ENCODE peak calls at places on chromosomes 16 and 17, in seven cellular contexts. Z is left ventricle myocardium inferior, A is MM.1S, I is AG09319, R is tibial nerve, H is H1, D is IMR-90. O is an unnamed sample.
A peak's percentile ranks its signal among the peaks of the same experiment; 100 is the strongest.

GRCh38 chr17:13594762-13595697 is 6.7 kb downstream of the HS3ST3A1 start:
- DNase-seq in Z (peak; percentile 27), A (peak; percentile 82), I (peak; percentile 73), R (peak; percentile 59), H (peak; percentile 80), D (peak; percentile 89), O (peak; percentile 20)

GRCh38 chr17:64009571-64010402 is 10.6 kb downstream of the ICAM2 start:
- DNase-seq in Z (no peak), A (no peak), I (no peak), R (no peak), H (peak; percentile 24), D (peak; percentile 34), O (no peak)

GRCh38 chr16:57502048-57502775 is 15.9 kb upstream of the DOK4 start:
- DNase-seq in Z (no peak), A (no peak), I (no peak), R (no peak), H (no peak), D (no peak), O (no peak)

GRCh38 chr17:2368383-2368782 is 31.1 kb downstream of the SGSM2 start:
- DNase-seq in Z (no peak), A (no peak), I (no peak), R (no peak), H (no peak), D (no peak), O (no peak)

GRCh38 chr17:15910791-15911190 is 34.1 kb upstream of the ADORA2B start:
- DNase-seq in Z (no peak), A (no peak), I (no peak), R (no peak), H (no peak), D (peak; percentile 36), O (no peak)

GRCh38 chr17:74779948-74780400 is 3.8 kb upstream of the NAT9 start:
- DNase-seq in Z (peak; percentile 45), A (no peak), I (no peak), R (no peak), H (no peak), D (no peak), O (peak; percentile 40)

GRCh38 chr17:44200478-44201155 is 933 bp upstream of the ATXN7L3 start:
- DNase-seq in Z (no peak), A (peak; percentile 19), I (no peak), R (no peak), H (no peak), D (no peak), O (no peak)

GRCh38 chr16:77225182-77225581 is 26.0 kb downstream of the SYCE1L start:
- DNase-seq in Z (no peak), A (no peak), I (no peak), R (no peak), H (no peak), D (no peak), O (no peak)

GRCh38 chr17:81250286-81251090 is 11.4 kb downstream of the NDUFAF8 start:
- DNase-seq in Z (no peak), A (no peak), I (no peak), R (no peak), H (no peak), D (no peak), O (no peak)

GRCh38 chr17:16877102-16877501 is 94.8 kb downstream of the TNFRSF13B start:
- DNase-seq in Z (no peak), A (no peak), I (no peak), R (no peak), H (no peak), D (no peak), O (no peak)

GRCh38 chr16:66924527-66925321 is 611 bp downstream of the RRAD start:
- DNase-seq in Z (peak; percentile 56), A (peak; percentile 27), I (no peak), R (no peak), H (peak; percentile 88), D (no peak), O (no peak)

GRCh38 chr16:4534151-4534790 is 4.3 kb downstream of the CDIP1 start:
- DNase-seq in Z (no peak), A (no peak), I (no peak), R (no peak), H (no peak), D (no peak), O (no peak)

GRCh38 chr16:2532494-2533141 is 1.4 kb upstream of the CEMP1 start:
- DNase-seq in Z (peak; percentile 57), A (peak; percentile 61), I (no peak), R (peak; percentile 58), H (peak; percentile 86), D (peak; percentile 34), O (peak; percentile 60)

GRCh38 chr16:85898521-85899442 is at the start of gene IRF8:
- DNase-seq in Z (peak; percentile 73), A (no peak), I (no peak), R (peak; percentile 46), H (peak; percentile 84), D (no peak), O (peak; percentile 89)

DNA sequence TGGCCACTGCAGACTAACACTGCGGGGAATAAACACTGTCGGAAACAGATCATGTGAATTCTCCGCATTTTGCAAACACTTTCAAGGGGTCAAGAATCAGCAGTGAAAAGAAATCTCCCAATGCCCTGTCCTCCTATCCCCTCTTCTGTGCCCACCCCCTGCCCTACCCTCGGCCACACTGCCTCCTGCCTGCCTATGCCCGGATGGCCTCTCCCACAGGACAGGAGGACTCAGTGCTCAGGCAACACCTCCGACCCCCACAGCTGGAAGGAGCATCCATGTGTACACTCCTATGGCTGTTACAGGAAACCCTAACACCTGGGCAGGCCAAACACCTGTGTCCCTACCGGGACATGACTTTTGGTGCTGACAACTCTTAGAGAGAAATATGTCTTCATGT is 24.5 kb downstream of the FBXO31 start:
- DNase-seq in Z (no peak), A (no peak), I (no peak), R (no peak), H (no peak), D (no peak), O (no peak)
- TF ChIP-seq CTCF in Z (no peak), A (no peak), I (no peak), R (no peak), H (no peak), D (no peak), O (no peak)

DNA sequence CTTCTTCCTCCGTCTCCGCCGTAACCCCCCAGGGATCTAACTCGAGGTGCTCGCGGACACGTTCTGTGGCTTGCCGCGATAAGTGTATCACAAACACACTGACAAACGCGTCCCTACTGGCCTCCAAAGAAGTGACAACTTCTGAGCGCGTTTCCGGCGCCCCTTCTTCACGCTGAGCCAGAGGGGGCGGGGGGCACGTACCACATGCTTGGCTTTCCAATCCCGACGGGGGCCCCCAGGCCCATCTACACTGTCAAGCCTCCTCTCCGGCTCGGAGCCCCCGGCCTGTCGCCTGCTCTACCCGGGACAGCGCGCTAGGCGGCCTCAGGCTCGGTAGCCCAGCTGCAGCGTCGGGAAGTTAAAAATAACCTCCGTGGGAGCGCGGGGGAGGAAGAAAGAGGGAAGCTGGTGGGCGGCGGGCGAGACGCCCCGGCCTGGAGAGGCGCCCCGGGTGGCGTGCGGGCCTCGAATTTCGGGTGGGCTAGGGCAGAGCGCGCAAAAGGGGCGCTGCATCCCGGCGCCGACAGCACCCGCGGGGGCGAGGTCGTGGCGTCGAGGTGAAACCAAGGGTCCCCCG is 676 bp upstream of the SPHK1 start:
- DNase-seq in Z (peak; percentile 56), A (peak; percentile 50), I (no peak), R (peak; percentile 20), H (peak; percentile 78), D (peak; percentile 53), O (peak; percentile 49)
- TF ChIP-seq CTCF in Z (peak; percentile 57), A (peak; percentile 35), I (peak; percentile 24), R (no peak), H (no peak), D (peak; percentile 33), O (no peak)

GRCh38 chr17:69336580-69336979 is 9.6 kb upstream of the ABCA5 start:
- DNase-seq in Z (no peak), A (no peak), I (no peak), R (no peak), H (no peak), D (no peak), O (no peak)

GRCh38 chr17:69339937-69340336 is 13.0 kb upstream of the ABCA5 start:
- DNase-seq in Z (no peak), A (no peak), I (no peak), R (no peak), H (no peak), D (no peak), O (no peak)

GRCh38 chr17:69336996-69337395 is 10.1 kb upstream of the ABCA5 start:
- DNase-seq in Z (no peak), A (no peak), I (no peak), R (no peak), H (no peak), D (no peak), O (no peak)

GRCh38 chr17:69331746-69332145 is 4.8 kb upstream of the ABCA5 start:
- DNase-seq in Z (no peak), A (peak; percentile 70), I (no peak), R (no peak), H (no peak), D (no peak), O (no peak)

DNA sequence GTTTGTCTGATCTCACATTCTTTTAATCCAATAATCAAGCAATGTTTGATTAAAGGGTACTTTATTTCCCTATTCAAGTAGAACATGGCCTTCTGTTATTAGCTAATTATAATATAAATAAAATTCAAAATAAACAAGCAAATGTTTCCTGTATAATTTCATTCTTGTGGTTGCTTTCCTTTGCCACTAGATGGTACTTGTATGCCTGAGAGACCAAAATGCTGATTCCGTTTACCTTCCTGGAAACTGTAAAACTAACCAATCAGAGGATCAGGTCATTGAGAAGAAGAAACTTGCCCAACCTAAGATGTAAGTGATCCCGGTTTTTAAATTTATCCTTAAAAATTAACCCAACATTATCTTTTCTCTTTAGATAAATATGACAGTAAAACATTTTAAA is 8.1 kb upstream of the ABCA5 start:
- DNase-seq in Z (no peak), A (peak; percentile 73), I (no peak), R (no peak), H (no peak), D (peak; percentile 60), O (no peak)
- TF ChIP-seq CTCF in Z (peak; percentile 63), A (peak; percentile 59), I (peak; percentile 51), R (peak; percentile 33), H (peak; percentile 55), D (peak; percentile 60), O (no peak)

GRCh38 chr17:4934173-4934979 is 2.3 kb downstream of the GP1BA start:
- DNase-seq in Z (no peak), A (peak; percentile 69), I (no peak), R (no peak), H (no peak), D (peak; percentile 38), O (no peak)
- TF ChIP-seq CTCF in Z (no peak), A (peak; percentile 10), I (peak; percentile 28), R (no peak), H (peak; percentile 51), D (peak; percentile 34), O (no peak)

GRCh38 chr17:7313028-7313889 is 1.9 kb downstream of the GPS2 start:
- DNase-seq in Z (no peak), A (no peak), I (no peak), R (no peak), H (peak; percentile 52), D (peak; percentile 2), O (no peak)
- TF ChIP-seq CTCF in Z (no peak), A (peak; percentile 32), I (no peak), R (no peak), H (peak; percentile 18), D (no peak), O (no peak)

GRCh38 chr16:592518-593306 is 2.8 kb downstream of the RAB40C start:
- DNase-seq in Z (no peak), A (no peak), I (no peak), R (peak; percentile 45), H (no peak), D (no peak), O (no peak)
- TF ChIP-seq CTCF in Z (no peak), A (no peak), I (no peak), R (no peak), H (no peak), D (no peak), O (no peak)